ENCODE peak calls at places on chromosome 2, in nine cellular contexts. H is CD4-positive, alpha-beta T cell; D is CD8-positive, alpha-beta T cell; Z is uterus; I is left ventricle myocardium inferior; C is esophagus squamous epithelium; R is RWPE2; N is cardiac muscle cell; P is sigmoid colon. M is an unnamed sample.
A peak's percentile ranks its signal among the peaks of the same experiment; 100 is the strongest.

GRCh38 chr2:181058378-181059269 is 78.2 kb downstream of the UBE2E3 start:
- DNase-seq in H (no peak), D (peak; percentile 50), Z (no peak), I (no peak), C (no peak), R (no peak), N (peak; percentile 46), P (no peak), M (no peak)

GRCh38 chr2:27408601-27409320 is 630 bp downstream of the PPM1G start:
- DNase-seq in H (no peak), D (no peak), Z (no peak), I (peak; percentile 22), C (no peak), R (peak; percentile 62), N (no peak), P (no peak), M (no peak)

GRCh38 chr2:88116669-88117432 is 11.0 kb downstream of the FABP1 start:
- DNase-seq in H (no peak), D (no peak), Z (no peak), I (no peak), C (no peak), R (no peak), N (no peak), P (no peak), M (no peak)

GRCh38 chr2:135030826-135031225 is 16.4 kb downstream of the MAP3K19 start:
- DNase-seq in H (no peak), D (no peak), Z (no peak), I (no peak), C (no peak), R (no peak), N (peak; percentile 74), P (no peak), M (no peak)

GRCh38 chr2:71706121-71706520 is 252.8 kb downstream of the DYSF start:
- DNase-seq in H (no peak), D (no peak), Z (no peak), I (no peak), C (no peak), R (no peak), N (no peak), P (peak; percentile 47), M (no peak)

GRCh38 chr2:17827306-17827705 is 11.0 kb downstream of the MSGN1 start:
- DNase-seq in H (no peak), D (no peak), Z (no peak), I (no peak), C (no peak), R (no peak), N (no peak), P (no peak), M (no peak)

GRCh38 chr2:54099834-54100595 is 15.4 kb upstream of the ACYP2 start:
- DNase-seq in H (no peak), D (no peak), Z (no peak), I (no peak), C (no peak), R (no peak), N (no peak), P (no peak), M (no peak)

GRCh38 chr2:109324859-109325258 is 195.9 kb downstream of the SH3RF3 start:
- DNase-seq in H (no peak), D (no peak), Z (peak; percentile 80), I (peak; percentile 73), C (no peak), R (no peak), N (no peak), P (peak; percentile 87), M (peak; percentile 57)

GRCh38 chr2:94874277-94874997 is 3.2 kb downstream of the TEKT4 start:
- DNase-seq in H (peak; percentile 46), D (peak; percentile 67), Z (no peak), I (peak; percentile 25), C (no peak), R (peak; percentile 59), N (peak; percentile 1), P (no peak), M (no peak)

GRCh38 chr2:129758461-129759185 is 220.8 kb upstream of the RAB6C start:
- DNase-seq in H (no peak), D (peak; percentile 41), Z (no peak), I (peak; percentile 38), C (no peak), R (no peak), N (no peak), P (no peak), M (no peak)

GRCh38 chr2:216546231-216546630 is 47.6 kb downstream of the RPL37A start:
- DNase-seq in H (no peak), D (no peak), Z (no peak), I (no peak), C (no peak), R (no peak), N (no peak), P (no peak), M (no peak)

GRCh38 chr2:216548901-216549321 is 50.3 kb downstream of the RPL37A start:
- DNase-seq in H (no peak), D (no peak), Z (peak; percentile 67), I (peak; percentile 64), C (no peak), R (no peak), N (no peak), P (peak; percentile 70), M (peak; percentile 54)

GRCh38 chr2:216545359-216545758 is 46.7 kb downstream of the RPL37A start:
- DNase-seq in H (no peak), D (no peak), Z (no peak), I (no peak), C (no peak), R (no peak), N (no peak), P (no peak), M (no peak)

GRCh38 chr2:216549926-216550690 is 51.5 kb downstream of the RPL37A start:
- DNase-seq in H (no peak), D (no peak), Z (peak; percentile 67), I (no peak), C (no peak), R (no peak), N (no peak), P (peak; percentile 71), M (no peak)

DNA sequence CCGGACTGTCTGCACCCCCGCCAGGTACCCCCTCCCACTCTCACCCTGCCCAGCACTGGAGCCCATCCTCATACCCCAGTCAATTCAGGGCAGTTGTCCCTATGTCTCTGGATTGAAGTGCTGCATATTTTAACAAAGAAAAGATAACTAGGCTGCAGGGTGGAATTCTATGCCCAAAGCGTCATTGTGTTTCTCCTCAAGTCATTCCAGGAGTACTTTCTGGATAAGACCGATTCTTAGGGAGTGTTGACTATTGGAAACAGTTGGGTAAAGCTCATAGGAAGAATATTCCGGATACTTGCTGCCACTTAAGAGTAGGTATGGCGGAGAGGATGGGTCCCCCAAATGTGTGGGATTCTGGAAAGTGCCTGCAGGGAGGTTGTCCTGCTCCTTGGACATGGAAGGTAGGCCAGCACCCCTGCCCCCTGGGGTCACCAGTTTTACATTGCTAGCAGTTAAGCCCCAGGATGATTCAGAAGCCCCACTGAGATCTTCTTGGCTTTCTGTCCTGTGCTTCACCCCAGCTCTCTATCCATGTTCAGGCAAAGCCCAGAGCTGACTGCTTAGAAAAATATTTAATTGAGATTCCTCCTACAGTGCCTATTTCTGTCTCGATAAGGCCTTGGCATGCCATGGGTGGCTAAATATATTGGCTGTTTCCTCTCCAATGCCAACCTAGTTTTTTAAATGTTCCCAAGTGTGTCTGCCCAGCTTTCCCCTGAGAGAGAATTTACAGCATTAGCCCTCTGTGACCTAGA is 48.2 kb downstream of the RPL37A start:
- DNase-seq in H (no peak), D (no peak), Z (no peak), I (no peak), C (no peak), R (no peak), N (no peak), P (no peak), M (peak; percentile 13)
- H3K27ac ChIP-seq in H (no peak overlapping the region), D (no peak overlapping the region), Z (peak overlapping the region; percentile 76), I (peak overlapping the region; percentile 91), C (peak overlapping the region; percentile 66), R (peak overlapping the region; percentile 48), N (no peak overlapping the region), P (peak overlapping the region; percentile 74), M (peak overlapping the region; percentile 77)

GRCh38 chr2:42792583-42793313 is at the start of gene HAAO:
- DNase-seq in H (no peak), D (peak; percentile 56), Z (peak; percentile 75), I (peak; percentile 68), C (no peak), R (no peak), N (peak; percentile 54), P (peak; percentile 59), M (no peak)
- TF ChIP-seq CTCF in H (no peak), D (no peak), Z (no peak), I (peak; percentile 37), C (peak; percentile 6), R (no peak), N (peak; percentile 22), P (no peak), M (peak; percentile 39)

GRCh38 chr2:45006942-45007287 is 2.3 kb downstream of the SIX2 start:
- DNase-seq in H (no peak), D (no peak), Z (no peak), I (no peak), C (no peak), R (no peak), N (no peak), P (no peak), M (no peak)
- H3K27me3 ChIP-seq in H (peaks cover 93% of the 10 kb centered on the region), D (peaks cover 49% of the 10 kb centered on the region), Z (peaks cover 20% of the 10 kb centered on the region), I (peaks cover 100% of the 10 kb centered on the region), C (peaks cover 65% of the 10 kb centered on the region), R (peaks cover 10% of the 10 kb centered on the region), N (peaks cover 92% of the 10 kb centered on the region), P (peaks cover 87% of the 10 kb centered on the region), M (peaks cover 4% of the 10 kb centered on the region)

DNA sequence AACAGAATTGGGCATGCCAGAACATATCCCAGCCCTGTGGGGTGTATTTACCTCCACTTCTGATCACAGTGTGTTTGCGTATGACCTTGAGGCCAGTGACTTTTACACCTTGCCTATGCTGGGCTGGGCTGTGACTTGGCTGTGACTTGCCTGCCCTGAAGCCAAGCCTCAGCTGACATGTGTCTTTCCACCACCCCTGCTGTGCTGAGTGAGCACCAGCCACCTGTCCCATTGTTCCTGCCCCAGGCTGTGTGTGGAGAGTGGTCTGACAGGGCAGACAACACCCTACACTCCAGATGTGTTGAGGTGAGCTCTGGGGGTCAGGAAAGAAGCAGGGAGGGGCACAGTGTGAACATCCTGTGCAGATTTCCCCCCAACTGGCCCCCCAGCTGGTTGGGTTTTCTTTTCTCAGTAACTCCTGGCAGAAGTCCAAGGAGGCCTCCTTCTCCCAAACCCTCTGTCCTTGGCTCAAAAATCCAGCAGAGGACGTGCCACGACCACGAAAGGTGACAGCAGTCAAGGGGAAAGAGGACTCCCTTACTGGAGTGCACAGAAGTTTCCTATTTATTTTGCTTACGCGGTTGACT is 5.1 kb upstream of the STEAP3 start:
- DNase-seq in H (no peak), D (no peak), Z (no peak), I (no peak), C (no peak), R (no peak), N (peak; percentile 63), P (no peak), M (no peak)
- H3K27ac ChIP-seq in H (no peak overlapping the region), D (no peak overlapping the region), Z (no peak overlapping the region), I (peak overlapping the region; percentile 16), C (peak overlapping the region; percentile 65), R (no peak overlapping the region), N (no peak overlapping the region), P (no peak overlapping the region), M (no peak overlapping the region)

GRCh38 chr2:172095905-172096660 is 6.6 kb downstream of the DLX2 start:
- DNase-seq in H (no peak), D (no peak), Z (no peak), I (no peak), C (no peak), R (no peak), N (no peak), P (no peak), M (no peak)
- TF ChIP-seq CTCF in H (no peak), D (no peak), Z (no peak), I (no peak), C (no peak), R (peak; percentile 49), N (peak; percentile 19), P (no peak), M (no peak)

GRCh38 chr2:74100254-74101216 is 47.2 kb downstream of the BOLA3 start:
- DNase-seq in H (no peak), D (no peak), Z (no peak), I (no peak), C (no peak), R (no peak), N (no peak), P (no peak), M (no peak)
- H3K27me3 ChIP-seq in H (no peaks in the 10 kb centered on the region), D (no peaks in the 10 kb centered on the region), Z (no peaks in the 10 kb centered on the region), I (no peaks in the 10 kb centered on the region), C (no peaks in the 10 kb centered on the region), R (no peaks in the 10 kb centered on the region), N (no peaks in the 10 kb centered on the region), P (no peaks in the 10 kb centered on the region), M (no peaks in the 10 kb centered on the region)

M was measured in thoracic aorta.